ENCODE peak calls at places on chromosome 16, in six cellular contexts. U is progenitor cell of endocrine pancreas, B is cardiac muscle cell, H is ovary, Q is neural crest cell, L is GM23338. D is an unnamed sample.

GRCh38 chr16:89572042-89572441 is 3.5 kb upstream of the CPNE7 start:
- DNase-seq in U (no peak), B (no peak), H (no peak), Q (no peak), L (no peak), D (no peak)

GRCh38 chr16:87317766-87318121 is 552 bp upstream of the C16orf95 start:
- DNase-seq in U (no peak), B (peak; percentile 76), H (peak; percentile 52), Q (no peak), L (peak; percentile 47), D (peak; percentile 43)

GRCh38 chr16:22898874-22899348 is 84.9 kb downstream of the HS3ST2 start:
- DNase-seq in U (peak; percentile 75), B (peak; percentile 85), H (peak; percentile 9), Q (peak; percentile 81), L (peak; percentile 96), D (peak; percentile 90)

GRCh38 chr16:3183445-3184139 is 4.4 kb upstream of the OR1F1 start:
- DNase-seq in U (no peak), B (no peak), H (no peak), Q (no peak), L (no peak), D (peak; percentile 23)

GRCh38 chr16:11030990-11031510 is 86.7 kb downstream of the CLEC16A start:
- DNase-seq in U (no peak), B (no peak), H (no peak), Q (no peak), L (no peak), D (no peak)

GRCh38 chr16:49652441-49653175 is 203.3 kb downstream of the ZNF423 start:
- DNase-seq in U (no peak), B (peak; percentile 84), H (peak; percentile 77), Q (no peak), L (no peak), D (no peak)

GRCh38 chr16:28186752-28187151 is 25.0 kb downstream of the XPO6 start:
- DNase-seq in U (no peak), B (no peak), H (no peak), Q (no peak), L (no peak), D (no peak)

GRCh38 chr16:75559564-75560372 is 3.7 kb upstream of the TMEM231 start:
- DNase-seq in U (no peak), B (peak; percentile 66), H (no peak), Q (no peak), L (peak; percentile 24), D (peak; percentile 31)

GRCh38 chr16:2252806-2253148 is 1.4 kb upstream of the ECI1 start:
- DNase-seq in U (no peak), B (no peak), H (no peak), Q (no peak), L (no peak), D (no peak)

GRCh38 chr16:56246051-56246817 is 54.9 kb downstream of the GNAO1 start:
- DNase-seq in U (no peak), B (no peak), H (no peak), Q (no peak), L (peak; percentile 23), D (peak; percentile 38)

GRCh38 chr16:56305956-56306565 is 114.8 kb downstream of the GNAO1 start:
- DNase-seq in U (no peak), B (peak; percentile 8), H (no peak), Q (no peak), L (peak; percentile 3), D (no peak)

GRCh38 chr16:46629331-46629843 is 8.2 kb upstream of the SHCBP1 start:
- DNase-seq in U (no peak), B (peak; percentile 77), H (no peak), Q (no peak), L (peak; percentile 79), D (no peak)

GRCh38 chr16:66364117-66364958 is 2.2 kb upstream of the CDH5 start:
- DNase-seq in U (no peak), B (peak; percentile 85), H (peak; percentile 75), Q (no peak), L (no peak), D (peak; percentile 28)

GRCh38 chr16:741986-742629 is 1.3 kb upstream of the CIAO3 start:
- DNase-seq in U (no peak), B (no peak), H (peak; percentile 9), Q (no peak), L (no peak), D (no peak)

GRCh38 chr16:67490330-67491096 is 7.2 kb upstream of the AGRP start:
- DNase-seq in U (no peak), B (peak; percentile 55), H (no peak), Q (no peak), L (no peak), D (no peak)

GRCh38 chr16:477758-478157 is 49.8 kb upstream of the CAPN15 start:
- DNase-seq in U (no peak), B (no peak), H (no peak), Q (no peak), L (no peak), D (no peak)

GRCh38 chr16:85168732-85169256 is 56.5 kb upstream of the CIBAR2 start:
- DNase-seq in U (no peak), B (peak; percentile 80), H (peak; percentile 83), Q (peak; percentile 46), L (peak; percentile 76), D (peak; percentile 79)

GRCh38 chr16:67246081-67246944 is 968 bp downstream of the FHOD1 start:
- DNase-seq in U (peak; percentile 85), B (peak; percentile 94), H (peak; percentile 95), Q (peak; percentile 82), L (peak; percentile 97), D (peak; percentile 85)

DNA sequence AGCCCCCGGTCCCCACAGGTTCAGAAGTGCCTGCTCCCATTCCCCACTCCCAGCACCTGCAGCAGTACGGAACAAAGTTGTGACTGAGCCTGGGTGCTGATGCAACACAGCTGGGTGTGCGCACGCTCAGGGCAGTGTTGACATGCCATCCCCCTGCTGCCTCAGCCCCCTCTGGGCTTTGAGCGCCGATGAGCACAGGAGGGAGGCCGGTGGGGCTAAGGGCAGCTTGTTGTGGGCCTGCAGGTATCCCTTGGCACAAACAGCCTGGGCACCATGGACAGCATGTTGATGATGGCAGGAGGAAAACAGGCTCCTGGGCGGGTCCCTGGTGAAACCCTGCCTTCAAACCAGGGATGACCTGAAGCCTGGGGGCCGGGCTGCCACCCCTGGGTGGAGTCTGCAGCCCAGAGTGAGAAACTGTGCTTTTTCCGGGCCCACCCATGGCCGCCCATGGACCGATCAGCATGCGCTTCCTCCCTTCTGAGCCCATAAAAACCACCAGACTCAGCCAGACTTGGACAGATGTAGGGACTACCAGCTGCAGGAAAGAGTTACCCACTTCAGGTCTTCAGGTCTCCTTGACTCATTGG is 175.5 kb downstream of the PHKB start:
- DNase-seq in U (no peak), B (no peak), H (no peak), Q (no peak), L (no peak), D (no peak)
- TF ChIP-seq CTCF in U (no peak), B (no peak), H (no peak), Q (no peak), L (no peak), D (no peak)

GRCh38 chr16:8785408-8785807 is 12.0 kb downstream of the TMEM186 start:
- DNase-seq in U (no peak), B (no peak), H (no peak), Q (no peak), L (no peak), D (no peak)
- TF ChIP-seq CTCF in U (no peak), B (no peak), H (no peak), Q (no peak), L (no peak), D (no peak)

GRCh38 chr16:79336437-79337229 is 263.9 kb downstream of the MAF start:
- DNase-seq in U (no peak), B (no peak), H (no peak), Q (no peak), L (no peak), D (no peak)

GRCh38 chr16:79331064-79331463 is 269.5 kb downstream of the MAF start:
- DNase-seq in U (no peak), B (no peak), H (no peak), Q (no peak), L (no peak), D (no peak)

GRCh38 chr16:79329967-79330366 is 270.6 kb downstream of the MAF start:
- DNase-seq in U (no peak), B (no peak), H (no peak), Q (no peak), L (no peak), D (no peak)

GRCh38 chr16:79337906-79338305 is 262.6 kb downstream of the MAF start:
- DNase-seq in U (no peak), B (no peak), H (no peak), Q (no peak), L (no peak), D (no peak)

DNA sequence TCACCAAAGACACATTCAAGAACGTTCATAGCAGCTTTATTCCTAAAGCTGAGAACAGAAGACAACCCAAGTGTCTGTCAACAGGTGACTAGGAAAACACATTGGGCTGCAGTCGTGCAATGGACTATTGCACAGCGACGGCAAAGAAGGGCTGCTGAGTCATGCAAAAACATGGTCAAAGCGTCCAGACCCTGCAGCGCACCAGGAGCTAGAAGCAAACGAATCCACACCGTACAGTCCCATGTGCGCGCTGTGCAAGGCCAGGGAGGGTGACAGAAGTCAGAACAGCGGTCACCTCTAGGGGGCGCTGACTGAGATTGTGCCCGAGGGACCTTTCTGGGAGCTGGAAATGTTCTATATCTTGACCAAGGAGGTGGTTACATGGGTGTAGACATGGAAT is 266.4 kb downstream of the MAF start:
- DNase-seq in U (no peak), B (no peak), H (no peak), Q (peak; percentile 18), L (peak; percentile 73), D (peak; percentile 27)
- TF ChIP-seq CTCF in U (peak; percentile 50), B (no peak), H (no peak), Q (peak; percentile 56), L (peak; percentile 91), D (peak; percentile 33)

GRCh38 chr16:30355144-30355953 is at the start of gene CD2BP2:
- DNase-seq in U (peak; percentile 78), B (peak; percentile 100), H (peak; percentile 98), Q (peak; percentile 84), L (peak; percentile 99), D (peak; percentile 90)
- TF ChIP-seq CTCF in U (no peak), B (no peak), H (peak; percentile 13), Q (no peak), L (no peak), D (no peak)

DNA sequence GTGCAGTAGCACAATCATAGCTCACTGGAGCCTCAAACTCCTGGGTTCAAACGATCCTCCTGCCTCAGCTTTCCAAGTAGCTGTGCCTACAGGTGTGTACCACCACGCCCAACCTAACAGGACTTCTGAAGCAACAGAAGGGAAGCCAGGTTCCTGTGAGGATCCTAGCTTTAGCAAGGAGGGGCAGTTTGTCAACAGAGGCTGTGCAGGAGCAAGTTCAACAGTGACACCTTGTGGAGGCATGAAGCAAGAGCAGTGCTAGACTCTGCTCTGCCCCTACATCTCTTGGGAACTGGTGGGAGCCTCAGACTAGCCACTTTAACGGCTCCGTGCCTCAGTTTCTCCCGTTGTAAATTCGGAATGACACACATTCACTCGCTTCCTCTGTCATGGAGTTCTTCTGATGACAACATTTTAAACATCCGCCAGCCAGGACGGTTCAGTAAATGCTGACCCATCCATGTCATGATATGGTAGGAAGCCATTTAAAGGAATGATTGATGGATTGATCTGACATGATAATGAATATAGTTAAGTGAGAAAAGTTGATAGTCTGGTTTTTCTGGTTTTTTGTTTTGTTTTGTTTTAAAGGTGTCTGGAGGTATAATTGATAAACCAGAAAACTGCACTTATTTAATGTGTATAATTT is 218.7 kb downstream of the MRTFB start:
- DNase-seq in U (no peak), B (peak; percentile 35), H (no peak), Q (no peak), L (peak; percentile 86), D (peak; percentile 32)
- TF ChIP-seq CTCF in U (peak; percentile 61), B (peak; percentile 34), H (no peak), Q (peak; percentile 71), L (peak; percentile 84), D (peak; percentile 28)